ENCODE peak calls at places on chromosome 11, in ten cellular contexts. V is NCI-H1694; G is caudate nucleus; Y is neural progenitor cell; E is AG04449; L is left kidney; K is activated naive CD4-positive, alpha-beta T cell treated with Interleukin-2 at 50 U/mL for 16 hours; J is posterior vena cava; P is GM12891; Q is activated CD4-positive, alpha-beta T cell treated with anti-CD3 and anti-CD28 coated beads, Interleukin-2, amount 10 ng/mL, durations not matched to agents 7 days and 5 days. I is an unnamed sample.

GRCh38 chr11:72079776-72080325 is 491 bp downstream of the NUMA1 start:
- DNase-seq in G (no peak), E (no peak), Q (peak), Y (no peak), L (no peak), P (no peak), V (peak), J (no peak), K (no peak), I (no peak)

GRCh38 chr11:120759046-120759445 is 247.5 kb downstream of the GRIK4 start:
- DNase-seq in V (no peak), J (no peak), P (no peak), Y (peak), L (no peak), K (no peak), Q (no peak), E (no peak), G (no peak), I (no peak)

GRCh38 chr11:131301306-131301705 is 69.1 kb upstream of the NTM start:
- DNase-seq in E (no peak), Y (no peak), K (no peak), V (no peak), Q (no peak), P (no peak), J (no peak), L (no peak), G (no peak), I (no peak)

GRCh38 chr11:119800619-119801018 is 71.6 kb upstream of the NECTIN1 start:
- DNase-seq in K (no peak), L (no peak), J (peak), E (no peak), Q (no peak), P (no peak), Y (no peak), G (no peak), V (no peak), I (no peak)

GRCh38 chr11:2539761-2540520 is 95.1 kb downstream of the KCNQ1 start:
- DNase-seq in Q (no peak), P (no peak), E (no peak), V (no peak), K (no peak), J (peak), Y (peak), G (no peak), L (peak), I (no peak)

GRCh38 chr11:2662430-2663299 is 37.1 kb downstream of the KCNQ1OT1 start:
- DNase-seq in V (no peak), P (no peak), J (no peak), Q (no peak), K (no peak), G (no peak), E (no peak), L (no peak), Y (no peak), I (no peak)

GRCh38 chr11:327581-327923 is 6.9 kb upstream of the IFITM3 start:
- DNase-seq in G (no peak), P (no peak), J (no peak), Y (no peak), E (no peak), V (no peak), L (no peak), K (no peak), Q (no peak), I (no peak)

GRCh38 chr11:134730096-134730495 is 318.1 kb upstream of the B3GAT1 start:
- DNase-seq in J (no peak), E (no peak), L (peak), Q (no peak), V (no peak), Y (no peak), G (no peak), P (no peak), K (no peak), I (no peak)

GRCh38 chr11:61193596-61193995 is 9.7 kb upstream of the PGA3 start:
- DNase-seq in V (no peak), K (no peak), Q (no peak), P (no peak), L (peak), Y (no peak), G (no peak), J (no peak), E (no peak), I (no peak)

I was measured in progenitor cell of endocrine pancreas.